ENCODE peak calls at places on chromosome 9, in eight cellular contexts. F is HCT116, C is GM23338, P is breast epithelium, G is sigmoid colon, E is transverse colon, Z is spleen, O is SK-N-SH. A is an unnamed sample.

GRCh38 chr9:74556685-74557084 is 59.5 kb downstream of the RORB start:
- DNase-seq in G (no peak), E (no peak), O (no peak), P (no peak), F (no peak), Z (no peak), C (no peak), A (no peak)

GRCh38 chr9:98142182-98142924 is 23.3 kb upstream of the TRIM14 start:
- DNase-seq in O (peak; percentile 49), P (peak; percentile 76), G (no peak), C (no peak), Z (no peak), F (no peak), E (peak; percentile 93), A (no peak)

GRCh38 chr9:128550770-128551651 is 1.4 kb upstream of the SPTAN1 start:
- DNase-seq in C (peak; percentile 49), Z (no peak), O (no peak), G (peak; percentile 80), P (no peak), F (no peak), E (no peak), A (no peak)

GRCh38 chr9:127562841-127563523 is 49.1 kb upstream of the STXBP1 start:
- DNase-seq in P (no peak), C (no peak), G (no peak), O (no peak), F (no peak), E (no peak), Z (no peak), A (no peak)

GRCh38 chr9:111431684-111432083 is 52.5 kb downstream of the ECPAS start:
- DNase-seq in Z (no peak), C (no peak), F (no peak), E (no peak), P (no peak), O (no peak), G (no peak), A (no peak)

GRCh38 chr9:33467526-33467925 is 6.2 kb downstream of the NOL6 start:
- DNase-seq in C (no peak), Z (peak; percentile 67), F (no peak), P (no peak), G (peak; percentile 56), E (peak; percentile 5), O (peak; percentile 16), A (no peak)

GRCh38 chr9:136660971-136661540 is 1.7 kb upstream of the EGFL7 start:
- DNase-seq in E (peak; percentile 5), P (no peak), Z (no peak), C (no peak), O (no peak), F (no peak), G (no peak), A (no peak)

GRCh38 chr9:34457266-34458012 is 931 bp downstream of the FAM219A start:
- DNase-seq in P (peak; percentile 69), Z (peak; percentile 88), F (no peak), G (peak; percentile 90), O (peak; percentile 81), E (peak; percentile 56), C (peak; percentile 80), A (no peak)

GRCh38 chr9:77038281-77039036 is 19.0 kb downstream of the FOXB2 start:
- DNase-seq in C (peak; percentile 64), P (no peak), O (no peak), F (no peak), Z (no peak), G (no peak), E (no peak), A (no peak)

GRCh38 chr9:33852216-33852826 is 35.4 kb downstream of the UBE2R2 start:
- DNase-seq in Z (peak; percentile 81), O (peak; percentile 63), C (peak; percentile 66), P (peak; percentile 66), G (peak; percentile 73), E (peak; percentile 81), F (peak; percentile 43), A (no peak)

GRCh38 chr9:76352026-76352620 is 42.1 kb downstream of the RFK start:
- DNase-seq in P (no peak), O (no peak), C (no peak), E (no peak), Z (no peak), F (no peak), G (no peak), A (no peak)

GRCh38 chr9:78430387-78430786 is 133.5 kb downstream of the PSAT1 start:
- DNase-seq in Z (no peak), P (no peak), G (no peak), E (no peak), O (no peak), F (no peak), C (no peak), A (no peak)

GRCh38 chr9:129318121-129319075 is 140.3 kb upstream of the IER5L start:
- DNase-seq in E (no peak), P (peak; percentile 39), C (no peak), F (no peak), G (peak; percentile 69), Z (peak; percentile 64), O (no peak), A (no peak)

GRCh38 chr9:38278457-38278856 is 114.0 kb upstream of the ALDH1B1 start:
- DNase-seq in O (no peak), Z (no peak), G (no peak), F (no peak), C (no peak), E (peak; percentile 35), P (no peak), A (peak; percentile 42)

GRCh38 chr9:78821126-78821822 is 524.3 kb downstream of the PSAT1 start:
- DNase-seq in Z (no peak), F (peak; percentile 24), C (peak; percentile 68), O (peak; percentile 55), P (no peak), E (no peak), G (no peak), A (no peak)

GRCh38 chr9:116391306-116391900 is 237.8 kb downstream of the PAPPA start:
- DNase-seq in G (no peak), Z (no peak), F (no peak), C (no peak), O (no peak), P (no peak), E (no peak), A (no peak)

GRCh38 chr9:108517591-108518365 is 338.0 kb downstream of the ACTL7B start:
- DNase-seq in C (no peak), P (no peak), E (no peak), O (no peak), G (no peak), F (no peak), Z (no peak), A (no peak)

DNA sequence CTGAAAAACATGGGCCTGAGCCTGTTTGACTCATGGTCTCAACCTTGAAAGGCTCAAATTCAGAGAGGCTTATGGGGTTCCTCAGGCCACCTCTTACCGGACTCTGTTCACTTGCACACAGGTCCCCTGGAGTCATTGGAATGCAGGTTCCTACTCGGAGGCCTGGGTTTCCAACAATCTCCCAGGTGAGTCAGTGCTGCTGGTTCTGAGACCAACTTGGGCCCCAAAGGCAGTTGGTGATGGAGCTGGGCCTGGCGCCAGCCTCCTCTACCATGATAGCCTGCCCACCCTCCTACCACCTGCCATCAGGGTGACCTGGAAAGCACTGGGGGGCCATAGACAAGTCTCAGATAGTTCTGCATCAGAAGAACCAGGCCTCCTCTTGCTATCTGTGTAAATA is 188.4 kb downstream of the RGS3 start:
- DNase-seq in Z (peak; percentile 29), P (peak; percentile 30), O (no peak), C (no peak), G (peak; percentile 53), F (no peak), E (no peak), A (no peak)
- H3K4me1 ChIP-seq in Z (peaks cover 35% of the 10 kb centered on the region), P (no peaks in the 10 kb centered on the region), O (peaks cover 55% of the 10 kb centered on the region), C (peaks cover 14% of the 10 kb centered on the region), G (peaks cover 30% of the 10 kb centered on the region), F (no peaks in the 10 kb centered on the region), E (peaks cover 10% of the 10 kb centered on the region), A (peaks cover 28% of the 10 kb centered on the region)

DNA sequence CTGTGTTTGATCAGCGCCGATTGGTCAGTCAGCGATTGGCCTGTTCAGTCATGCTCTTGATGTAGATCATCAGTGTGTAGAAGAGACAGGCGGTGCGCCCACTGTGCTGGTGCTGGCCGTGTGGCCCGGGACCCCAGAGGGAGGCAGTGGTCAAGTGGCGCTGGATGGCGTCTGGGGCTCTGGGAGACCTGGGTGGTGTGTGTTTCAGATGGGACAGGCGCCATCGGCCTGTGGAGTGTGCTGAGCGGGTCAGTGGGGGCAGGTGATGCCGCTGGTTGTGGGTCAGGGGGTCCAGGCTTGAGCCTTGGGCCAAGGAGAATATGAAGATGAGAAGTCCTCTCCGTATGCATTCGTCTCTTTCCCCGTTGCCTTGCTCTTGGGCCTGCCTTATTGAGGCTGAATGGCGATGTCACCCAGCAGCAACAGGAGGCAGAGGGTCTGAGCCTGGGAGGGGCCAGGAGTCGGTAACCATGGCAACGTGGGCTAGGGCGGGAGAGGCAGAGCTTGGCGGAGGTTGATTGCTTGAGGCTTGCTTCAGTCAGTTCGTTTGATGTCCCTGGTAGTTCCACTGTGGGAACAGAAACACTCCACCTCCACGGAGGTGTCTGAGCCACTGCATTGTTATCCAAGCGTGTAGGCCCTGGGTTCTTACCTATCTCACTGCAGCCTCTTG is 117.8 kb upstream of the CACNA1B start:
- DNase-seq in P (no peak), O (no peak), C (peak; percentile 53), G (peak; percentile 55), Z (no peak), F (no peak), E (no peak), A (no peak)
- TF ChIP-seq POLR2AphosphoS5 in P (no peak), O (no peak), C (no peak), G (no peak), Z (peak; percentile 10), F (no peak), E (no peak), A (no peak)

DNA sequence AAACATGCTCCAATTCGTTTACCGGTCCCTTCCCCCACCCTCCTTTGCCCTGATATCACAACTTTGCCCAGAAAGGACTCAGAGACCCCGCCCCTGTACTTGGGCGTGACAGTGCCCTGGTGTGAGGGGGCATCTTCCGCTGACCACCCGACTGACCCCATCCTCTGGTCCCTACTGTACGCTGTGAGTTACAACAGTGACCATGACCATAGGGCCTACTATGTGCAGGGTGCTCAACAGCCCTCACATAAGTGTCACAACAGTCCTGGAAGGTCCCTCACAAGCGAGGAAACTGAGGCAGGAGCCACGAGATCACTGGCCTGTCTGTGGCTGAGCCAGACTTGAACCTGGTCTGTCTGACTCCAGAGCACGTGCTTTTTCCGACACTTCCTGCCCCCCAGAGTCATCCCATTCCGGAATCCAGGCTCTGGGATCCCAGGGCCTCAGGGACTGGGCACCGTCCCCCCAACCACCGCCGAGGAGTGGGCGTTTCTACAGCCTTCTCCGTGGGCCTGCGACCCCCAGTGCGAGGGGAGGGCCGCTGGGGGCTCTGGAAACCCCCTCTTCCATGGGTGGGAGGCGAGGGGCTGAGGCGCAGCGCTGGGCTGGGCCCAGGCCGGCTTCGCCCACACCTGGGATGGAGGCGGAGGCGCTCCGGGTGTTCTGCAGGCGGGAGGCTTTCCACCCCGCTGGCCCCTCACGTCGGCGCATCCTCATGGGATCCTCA is 45.7 kb upstream of the GGTA1 start:
- DNase-seq in E (no peak), O (no peak), C (no peak), Z (no peak), P (no peak), G (no peak), F (no peak), A (no peak)
- H3K4me3 ChIP-seq in E (no peak overlapping the region), O (no peak overlapping the region), C (no peak overlapping the region), Z (peak overlapping the region; percentile 24), P (no peak overlapping the region), G (no peak overlapping the region), F (no peak overlapping the region), A (no peak overlapping the region)

DNA sequence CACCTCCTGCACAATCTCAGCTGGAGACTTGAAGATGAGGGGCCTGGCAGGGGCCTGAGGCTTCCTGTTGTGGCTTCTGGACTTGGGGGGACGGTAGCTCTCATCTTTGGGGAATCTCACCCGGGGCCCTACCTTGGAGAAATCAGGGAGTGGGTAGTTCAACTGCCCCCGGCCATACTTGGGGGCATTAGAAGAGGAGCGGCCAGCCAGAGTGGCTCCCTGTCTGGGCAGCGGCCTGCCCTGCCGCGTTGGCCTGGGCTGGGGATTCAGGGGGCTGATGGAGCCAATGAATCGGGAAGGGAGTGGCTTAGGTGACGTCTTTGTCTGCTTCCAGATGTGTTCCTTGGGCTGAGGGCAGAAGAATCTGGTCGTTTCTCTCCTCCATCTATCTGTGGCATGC is 11.2 kb downstream of the AKNA start:
- DNase-seq in E (no peak), C (no peak), G (peak; percentile 45), Z (no peak), P (no peak), O (no peak), F (no peak), A (no peak)
- H3K4me1 ChIP-seq in E (peaks cover 5% of the 10 kb centered on the region), C (peaks cover 38% of the 10 kb centered on the region), G (peaks cover 12% of the 10 kb centered on the region), Z (peaks cover 100% of the 10 kb centered on the region), P (peaks cover 12% of the 10 kb centered on the region), O (peaks cover 10% of the 10 kb centered on the region), F (no peaks in the 10 kb centered on the region), A (peaks cover 18% of the 10 kb centered on the region)

A was measured in esophagus muscularis mucosa.